ENCODE peak calls at places on chromosomes 7 and 10, in eight cellular contexts. M, Z, C, V, T, F, S and Y are unnamed samples.

GRCh38 chr10:22434521-22434920 is 89.2 kb downstream of the SPAG6 start:
- DNase-seq in M (no peak), Z (no peak), C (no peak), V (no peak), T (no peak), F (no peak), S (no peak), Y (no peak)

GRCh38 chr7:121741896-121742295 is 131.1 kb upstream of the PTPRZ1 start:
- DNase-seq in M (no peak), Z (no peak), C (no peak), V (no peak), T (peak), F (no peak), S (no peak), Y (no peak)

GRCh38 chr7:125169088-125169487 is 239.5 kb upstream of the POT1 start:
- DNase-seq in M (no peak), Z (no peak), C (no peak), V (no peak), T (no peak), F (no peak), S (no peak), Y (no peak)

GRCh38 chr10:49594594-49594993 is 15.5 kb upstream of the SLC18A3 start:
- DNase-seq in M (peak), Z (peak), C (no peak), V (no peak), T (peak), F (no peak), S (peak), Y (no peak)

GRCh38 chr10:51314079-51314835 is 240.0 kb downstream of the PRKG1 start:
- DNase-seq in M (no peak), Z (no peak), C (no peak), V (no peak), T (peak), F (no peak), S (peak), Y (no peak)

GRCh38 chr7:40604601-40605438 is 470.0 kb downstream of the SUGCT start:
- DNase-seq in M (peak), Z (no peak), C (peak), V (no peak), T (peak), F (peak), S (peak), Y (no peak)

GRCh38 chr7:131829911-131830310 is 273.5 kb upstream of the PODXL start:
- DNase-seq in M (peak), Z (no peak), C (no peak), V (no peak), T (peak), F (peak), S (no peak), Y (no peak)

GRCh38 chr10:52483587-52483986 is 169.5 kb downstream of the DKK1 start:
- DNase-seq in M (no peak), Z (no peak), C (no peak), V (no peak), T (no peak), F (no peak), S (no peak), Y (no peak)

GRCh38 chr10:103854265-103854686 is 1.1 kb downstream of the SH3PXD2A start:
- DNase-seq in M (peak), Z (no peak), C (peak), V (no peak), T (no peak), F (no peak), S (peak), Y (no peak)

GRCh38 chr10:100812978-100813377 is 67.6 kb downstream of the PAX2 start:
- DNase-seq in M (no peak), Z (no peak), C (no peak), V (no peak), T (no peak), F (no peak), S (no peak), Y (no peak)
- TF ChIP-seq CTCF in M (no peak), Z (no peak), C (no peak), V (no peak), T (peak), F (no peak), S (no peak), Y (no peak)

DNA sequence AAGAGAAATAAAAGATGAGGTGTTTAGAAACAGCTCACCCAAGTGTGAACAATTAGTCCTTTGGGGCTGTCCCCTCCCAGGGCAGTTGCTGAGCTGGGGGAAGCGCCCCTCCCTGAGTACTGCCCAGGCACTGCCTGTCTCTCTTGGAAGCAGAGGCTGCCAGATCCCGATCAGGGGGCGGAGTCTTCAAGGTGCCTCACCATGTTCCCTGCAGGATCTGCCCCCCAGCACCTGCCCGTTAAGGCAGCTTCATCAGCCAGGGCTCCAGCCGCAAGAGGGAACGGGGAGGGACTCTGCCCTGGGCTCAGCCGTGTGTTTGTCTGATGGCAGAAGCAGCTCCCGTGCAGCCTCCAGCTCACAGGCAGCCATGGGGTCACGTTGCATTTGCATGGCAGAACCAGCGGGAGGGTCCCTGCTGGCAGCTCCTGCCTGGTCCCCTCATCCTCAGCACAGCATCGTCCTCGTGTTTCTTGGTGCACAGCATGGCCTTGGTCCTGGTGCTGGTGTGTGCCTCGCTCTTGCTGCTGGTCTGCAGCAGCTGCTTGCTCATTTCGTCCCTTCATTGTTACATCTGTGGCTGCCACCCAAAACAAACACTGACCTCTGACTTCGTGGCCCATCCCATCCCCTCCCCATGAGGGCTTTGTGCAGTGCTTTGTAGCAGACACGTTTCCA is 10.7 kb upstream of the DPYSL4 start:
- DNase-seq in M (no peak), Z (no peak), C (no peak), V (no peak), T (no peak), F (peak), S (peak), Y (no peak)
- H3K4me3 ChIP-seq in M (no peak), Z (no peak), C (no peak), V (no peak), T (no peak), F (no peak), S (no peak), Y (no peak)

DNA sequence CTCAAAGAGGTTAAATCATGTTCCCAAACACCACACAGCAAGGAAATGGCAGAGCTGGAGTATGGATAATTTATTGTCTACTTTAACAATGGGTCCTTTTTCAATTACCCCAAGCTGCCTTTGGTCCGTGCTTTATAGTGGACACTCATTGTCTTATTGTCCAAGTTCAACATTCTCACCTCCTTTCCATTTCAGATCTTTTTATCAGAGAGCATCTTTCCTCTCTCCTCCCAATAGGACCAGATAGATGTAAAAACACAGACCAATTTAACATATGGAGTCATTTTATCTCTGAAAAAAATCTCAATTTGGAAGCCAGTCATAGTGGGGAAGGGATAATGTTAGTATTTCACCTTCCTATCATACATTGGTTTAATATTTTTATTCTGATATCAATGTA is 83.5 kb upstream of the WAC start:
- DNase-seq in M (no peak), Z (no peak), C (no peak), V (no peak), T (no peak), F (no peak), S (no peak), Y (no peak)
- TF ChIP-seq CTCF in M (no peak), Z (no peak), C (no peak), V (no peak), T (no peak), F (no peak), S (no peak), Y (no peak)

GRCh38 chr7:5396542-5396941 is 27.1 kb downstream of the TNRC18 start:
- DNase-seq in M (no peak), Z (peak), C (no peak), V (no peak), T (peak), F (no peak), S (no peak), Y (no peak)

GRCh38 chr7:5395246-5395645 is 28.4 kb downstream of the TNRC18 start:
- DNase-seq in M (no peak), Z (no peak), C (no peak), V (no peak), T (no peak), F (no peak), S (no peak), Y (no peak)

GRCh38 chr7:5396999-5397656 is 26.5 kb downstream of the TNRC18 start:
- DNase-seq in M (peak), Z (peak), C (peak), V (peak), T (peak), F (peak), S (peak), Y (no peak)

GRCh38 chr7:5394264-5395105 is 29.1 kb downstream of the TNRC18 start:
- DNase-seq in M (peak), Z (no peak), C (no peak), V (no peak), T (no peak), F (no peak), S (no peak), Y (no peak)

DNA sequence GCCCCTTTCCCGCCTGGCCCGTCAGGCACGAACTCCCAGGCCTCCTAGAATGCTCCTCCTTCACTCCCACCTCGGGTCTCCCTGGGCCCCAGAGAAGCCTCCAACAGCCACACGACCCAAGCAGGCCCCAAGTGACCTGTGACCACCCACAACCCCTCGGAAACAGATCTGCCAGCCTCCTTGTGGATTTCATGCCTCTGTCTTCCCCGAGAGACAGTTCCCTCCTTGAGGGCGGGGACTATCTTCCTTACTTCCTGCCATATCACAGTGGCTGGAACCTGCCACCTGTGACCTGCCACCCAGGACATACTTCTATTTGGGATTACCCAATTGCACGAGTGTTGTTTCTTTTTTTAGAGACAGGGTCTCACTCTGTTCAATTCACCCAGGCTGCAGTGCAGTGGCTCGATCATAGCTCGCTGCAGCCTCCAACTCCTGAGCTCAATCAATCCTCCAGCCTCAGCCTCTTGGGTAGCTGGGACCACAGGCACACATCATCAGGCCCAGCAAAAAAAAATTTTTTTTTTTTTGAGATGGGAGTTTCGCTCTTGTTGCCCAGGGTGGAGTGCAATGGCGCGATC is 25.9 kb downstream of the TNRC18 start:
- DNase-seq in M (no peak), Z (no peak), C (no peak), V (no peak), T (no peak), F (no peak), S (no peak), Y (no peak)
- H3K4me3 ChIP-seq in M (no peak), Z (no peak), C (no peak), V (no peak), T (no peak), F (no peak), S (no peak), Y (peak)